ENCODE peak calls at places on chromosomes 13 and 19, in ten cellular contexts. N, Y, C, W, U, J, Q, P, R and M are unnamed samples.
A peak's percentile ranks its signal among the peaks of the same experiment; 100 is the strongest.

GRCh38 chr19:57192064-57192395 is 730 bp downstream of the ZNF264 start:
- DNase-seq in Q (no peak), U (no peak), J (no peak), Y (no peak), W (no peak), R (no peak), C (no peak), N (no peak), P (no peak), M (no peak)

GRCh38 chr13:79782541-79783216 is 301.7 kb downstream of the NDFIP2 start:
- DNase-seq in R (peak; percentile 74), N (peak; percentile 85), Q (no peak), U (peak; percentile 93), C (no peak), P (peak; percentile 77), Y (no peak), W (peak; percentile 46), J (peak; percentile 87), M (peak; percentile 53)

GRCh38 chr13:23979361-23980159 is 82.3 kb upstream of the C1QTNF9B start:
- DNase-seq in Y (no peak), W (peak; percentile 73), N (peak; percentile 65), R (peak; percentile 85), U (peak; percentile 75), C (no peak), Q (no peak), P (peak; percentile 86), J (peak; percentile 85), M (peak; percentile 95)

GRCh38 chr13:101258071-101258470 is 158.2 kb downstream of the NALCN start:
- DNase-seq in J (peak; percentile 94), P (no peak), Q (no peak), U (peak; percentile 84), Y (peak; percentile 92), C (no peak), W (no peak), N (peak; percentile 4), R (peak; percentile 70), M (no peak)

GRCh38 chr13:57546942-57547341 is 84.6 kb upstream of the PCDH17 start:
- DNase-seq in Y (no peak), Q (no peak), W (no peak), J (no peak), P (no peak), U (no peak), C (no peak), N (no peak), R (no peak), M (no peak)

GRCh38 chr19:6955082-6955481 is 66.1 kb downstream of the MBD3L2B start:
- DNase-seq in W (no peak), Y (no peak), C (no peak), Q (no peak), R (no peak), U (no peak), P (no peak), J (no peak), N (no peak), M (no peak)

GRCh38 chr19:14185158-14185557 is 20.8 kb downstream of the ADGRL1 start:
- DNase-seq in P (no peak), R (no peak), Y (no peak), W (no peak), N (no peak), J (no peak), U (no peak), C (no peak), Q (no peak), M (no peak)

GRCh38 chr19:42175952-42176648 is 41.4 kb downstream of the DEDD2 start:
- DNase-seq in Y (peak; percentile 51), N (no peak), Q (no peak), W (no peak), C (no peak), R (peak; percentile 19), U (peak; percentile 12), J (peak; percentile 45), P (no peak), M (no peak)

GRCh38 chr13:42899266-42899665 is 92.8 kb downstream of the EPSTI1 start:
- DNase-seq in U (no peak), Y (no peak), C (no peak), Q (no peak), N (no peak), R (no peak), J (no peak), P (no peak), W (no peak), M (no peak)

GRCh38 chr19:47456721-47457478 is 14.8 kb downstream of the SLC8A2 start:
- DNase-seq in Y (no peak), R (no peak), J (no peak), Q (no peak), W (no peak), P (no peak), C (no peak), N (no peak), U (no peak), M (no peak)

GRCh38 chr19:44668985-44669764 is 2.1 kb upstream of the CEACAM19 start:
- DNase-seq in U (no peak), P (no peak), W (no peak), Y (peak; percentile 19), J (no peak), Q (no peak), N (no peak), C (no peak), R (no peak), M (no peak)

GRCh38 chr19:49987159-49987698 is 26.3 kb upstream of the SIGLEC11 start:
- DNase-seq in C (peak; percentile 33), J (peak; percentile 90), R (peak; percentile 92), W (peak; percentile 84), P (peak; percentile 90), Q (peak; percentile 81), N (peak; percentile 99), Y (peak; percentile 100), U (peak; percentile 89), M (peak; percentile 95)

GRCh38 chr13:45700971-45701900 is 884 bp upstream of the CBY2 start:
- DNase-seq in C (no peak), R (no peak), N (no peak), J (no peak), Y (no peak), W (no peak), P (no peak), U (no peak), Q (no peak), M (no peak)

GRCh38 chr13:110398564-110399507 is 91.8 kb downstream of the COL4A2 start:
- DNase-seq in U (no peak), W (no peak), Q (no peak), J (peak; percentile 45), P (no peak), C (no peak), N (no peak), R (peak; percentile 70), Y (no peak), M (no peak)
- H3K27ac ChIP-seq in U (no peak overlapping the region), W (no peak overlapping the region), Q (no peak overlapping the region), J (peak overlapping the region; percentile 25), P (no peak overlapping the region), C (peak overlapping the region; percentile 86), N (no peak overlapping the region), R (peak overlapping the region; percentile 92), Y (no peak overlapping the region), M (peak overlapping the region; percentile 94)

GRCh38 chr19:11201791-11202190 is 4.4 kb upstream of the KANK2 start:
- DNase-seq in Y (no peak), R (no peak), J (no peak), P (no peak), C (no peak), U (no peak), W (no peak), Q (no peak), N (no peak), M (no peak)
- H3K4me1 ChIP-seq in Y (peaks cover 13% of the 10 kb centered on the region), R (peaks cover 24% of the 10 kb centered on the region), J (peaks cover 30% of the 10 kb centered on the region), P (peaks cover 51% of the 10 kb centered on the region), C (peaks cover 53% of the 10 kb centered on the region), U (peaks cover 9% of the 10 kb centered on the region), W (peaks cover 53% of the 10 kb centered on the region), Q (peaks cover 3% of the 10 kb centered on the region), N (no peaks in the 10 kb centered on the region), M (no peaks in the 10 kb centered on the region)

DNA sequence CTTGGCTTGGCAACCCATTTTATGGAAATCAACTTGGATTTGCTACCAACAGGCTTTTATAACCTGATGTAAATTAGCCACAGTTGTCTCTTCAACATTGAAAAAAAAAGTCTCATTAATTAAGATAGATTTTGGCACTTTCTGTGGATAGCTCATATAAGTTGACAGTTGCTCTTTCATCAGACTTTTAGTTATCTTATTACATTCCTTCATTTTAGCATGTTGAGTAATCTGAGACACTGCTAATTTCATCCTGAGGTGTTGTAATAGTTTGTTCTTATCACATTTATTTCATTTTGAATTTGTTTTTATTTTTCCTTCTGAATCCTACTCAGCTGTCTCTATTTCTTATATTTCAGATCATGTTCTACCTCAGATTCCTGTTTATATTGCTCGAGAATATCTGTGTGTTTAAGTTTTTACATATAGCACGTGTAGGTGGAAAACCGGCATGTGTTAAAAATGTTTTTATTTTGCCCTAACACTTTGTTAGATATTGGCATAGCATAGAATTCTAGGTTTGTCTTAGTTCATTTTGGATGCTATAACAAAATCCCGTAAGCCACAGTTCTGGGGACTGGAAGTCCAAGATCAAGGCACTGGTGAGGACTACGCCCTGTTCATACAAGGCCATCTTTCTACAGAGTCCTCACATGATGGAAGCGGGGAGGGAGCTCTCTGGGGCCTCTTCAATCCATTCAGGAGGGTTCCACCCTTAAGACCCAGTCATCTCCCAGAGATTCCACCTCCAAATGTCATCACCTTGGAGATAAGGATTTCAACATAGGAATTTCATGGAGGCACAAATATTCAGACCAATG is 239.4 kb downstream of the COL4A1 start:
- DNase-seq in P (no peak), Q (no peak), N (no peak), W (no peak), U (no peak), R (no peak), C (no peak), J (no peak), Y (no peak), M (no peak)
- H3K27me3 ChIP-seq in P (no peaks in the 10 kb centered on the region), Q (no peaks in the 10 kb centered on the region), N (no peaks in the 10 kb centered on the region), W (no peaks in the 10 kb centered on the region), U (peaks cover 2% of the 10 kb centered on the region), R (no peaks in the 10 kb centered on the region), C (no peaks in the 10 kb centered on the region), J (no peaks in the 10 kb centered on the region), Y (no peaks in the 10 kb centered on the region), M (no peaks in the 10 kb centered on the region)

DNA sequence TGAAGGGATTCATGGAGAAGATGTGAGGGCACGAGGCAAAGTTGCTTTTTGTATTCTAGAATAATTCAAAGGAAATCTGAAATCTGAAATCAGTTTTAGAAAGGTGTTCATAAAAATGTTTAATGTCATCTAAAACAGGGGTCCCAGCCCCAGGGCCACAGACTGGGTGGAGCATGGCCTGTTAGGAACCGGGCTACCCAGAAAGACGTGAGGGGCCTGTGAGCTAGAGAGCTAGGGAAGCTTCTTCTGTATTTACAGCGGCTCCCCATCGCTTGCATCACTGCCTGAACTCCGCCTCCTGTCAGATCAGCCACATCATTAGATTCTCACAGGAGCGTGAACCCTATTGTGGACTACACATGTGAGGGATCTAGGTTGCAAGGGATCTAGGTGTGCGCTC is 151.2 kb downstream of the USP12 start:
- DNase-seq in U (no peak), P (no peak), J (no peak), Y (no peak), Q (no peak), N (no peak), R (no peak), W (no peak), C (no peak), M (no peak)
- H3K27ac ChIP-seq in U (no peak overlapping the region), P (no peak overlapping the region), J (no peak overlapping the region), Y (no peak overlapping the region), Q (no peak overlapping the region), N (no peak overlapping the region), R (no peak overlapping the region), W (no peak overlapping the region), C (no peak overlapping the region), M (no peak overlapping the region)